ENCODE peak calls at places on chromosomes 7 and 10, in four cellular contexts. W is PC-3, K is spleen, P is Karpas-422. R is an unnamed sample. For H3K4me1, the result is how much of the 10 kb centered on the place peaks cover.

GRCh38 chr10:111316607-111317006 is 239.8 kb downstream of the ADRA2A start:
- DNase-seq in W (no peak), K (no peak), P (peak), R (no peak)

GRCh38 chr10:133135116-133135465 is 24.9 kb upstream of the KNDC1 start:
- DNase-seq in W (no peak), K (no peak), P (no peak), R (no peak)

GRCh38 chr10:93058139-93058538 is 2.5 kb upstream of the CYP26C1 start:
- DNase-seq in W (peak), K (no peak), P (no peak), R (no peak)

GRCh38 chr10:46217749-46218453 is 68.9 kb upstream of the ANTXRL start:
- DNase-seq in W (no peak), K (peak), P (no peak), R (no peak)

GRCh38 chr7:4633012-4633411 is 49.1 kb upstream of the FOXK1 start:
- DNase-seq in W (peak), K (no peak), P (no peak), R (no peak)

GRCh38 chr7:123615344-123615743 is 13.7 kb downstream of the ASB15 start:
- DNase-seq in W (no peak), K (no peak), P (no peak), R (no peak)

GRCh38 chr7:35251606-35252310 is 2.1 kb downstream of the TBX20 start:
- DNase-seq in W (no peak), K (no peak), P (no peak), R (no peak)

GRCh38 chr7:55144955-55145342 is 126.1 kb downstream of the EGFR start:
- DNase-seq in W (no peak), K (peak), P (no peak), R (no peak)

GRCh38 chr10:4006848-4007247 is 221.8 kb upstream of the KLF6 start:
- DNase-seq in W (no peak), K (no peak), P (no peak), R (no peak)

GRCh38 chr7:67743501-67743900 is 746.9 kb downstream of the TYW1 start:
- DNase-seq in W (no peak), K (no peak), P (no peak), R (no peak)

GRCh38 chr10:129095980-129096339 is 371.1 kb upstream of the MGMT start:
- DNase-seq in W (no peak), K (no peak), P (no peak), R (no peak)

GRCh38 chr7:12890586-12890985 is 203.2 kb downstream of the ARL4A start:
- DNase-seq in W (no peak), K (no peak), P (no peak), R (no peak)

GRCh38 chr7:69049341-69049740 is 548.9 kb upstream of the AUTS2 start:
- DNase-seq in W (no peak), K (no peak), P (no peak), R (no peak)

GRCh38 chr7:137895301-137896201 is 48.8 kb upstream of the DGKI start:
- DNase-seq in W (no peak), K (no peak), P (no peak), R (no peak)

GRCh38 chr7:30852744-30853288 is 58.8 kb upstream of the AQP1 start:
- DNase-seq in W (no peak), K (no peak), P (no peak), R (no peak)

GRCh38 chr7:76063114-76063513 is 15.2 kb downstream of the MDH2 start:
- DNase-seq in W (no peak), K (no peak), P (no peak), R (no peak)

GRCh38 chr10:101136007-101136707 is 5.1 kb downstream of the TLX1 start:
- DNase-seq in W (peak), K (no peak), P (no peak), R (no peak)

GRCh38 chr10:68496072-68496471 is 24.3 kb upstream of the DNA2 start:
- DNase-seq in W (no peak), K (no peak), P (no peak), R (no peak)

GRCh38 chr10:100847440-100847839 is 65.3 kb upstream of the SLF2 start:
- DNase-seq in W (peak), K (no peak), P (no peak), R (no peak)

GRCh38 chr10:69718951-69719350 is 82.8 kb upstream of the COL13A1 start:
- DNase-seq in W (no peak), K (no peak), P (no peak), R (no peak)

GRCh38 chr10:120598377-120598776 is 141.3 kb downstream of the PLPP4 start:
- DNase-seq in W (peak), K (no peak), P (no peak), R (no peak)

GRCh38 chr10:1063232-1063862 is 7.2 kb downstream of the WDR37 start:
- DNase-seq in W (no peak), K (no peak), P (no peak), R (peak)

GRCh38 chr7:95420996-95421846 is 13.6 kb downstream of the PON2 start:
- DNase-seq in W (no peak), K (no peak), P (no peak), R (no peak)

GRCh38 chr10:86645111-86645445 is 9.3 kb upstream of the OPN4 start:
- DNase-seq in W (no peak), K (no peak), P (no peak), R (no peak)

GRCh38 chr7:124773339-124773738 is 7.7 kb upstream of the GPR37 start:
- DNase-seq in W (no peak), K (no peak), P (no peak), R (no peak)

GRCh38 chr10:87723500-87723899 is 63.8 kb downstream of the PAPSS2 start:
- DNase-seq in W (peak), K (no peak), P (no peak), R (no peak)

GRCh38 chr10:12549297-12549696 is 199.9 kb downstream of the CAMK1D start:
- DNase-seq in W (peak), K (no peak), P (peak), R (no peak)

GRCh38 chr10:31136951-31137885 is 105.6 kb upstream of the ZNF438 start:
- DNase-seq in W (no peak), K (no peak), P (no peak), R (no peak)

GRCh38 chr7:96200740-96201139 is 121.2 kb downstream of the SLC25A13 start:
- DNase-seq in W (no peak), K (no peak), P (no peak), R (no peak)

GRCh38 chr10:30080161-30080560 is 20.8 kb upstream of the JCAD start:
- DNase-seq in W (peak), K (no peak), P (no peak), R (no peak)

GRCh38 chr7:107599262-107599661 is 19.2 kb downstream of the BCAP29 start:
- DNase-seq in W (no peak), K (no peak), P (no peak), R (no peak)

GRCh38 chr7:37853468-37853867 is 5.1 kb downstream of the NME8 start:
- DNase-seq in W (peak), K (no peak), P (peak), R (peak)

GRCh38 chr10:119657725-119658124 is 6.5 kb downstream of the BAG3 start:
- DNase-seq in W (peak), K (no peak), P (no peak), R (no peak)

GRCh38 chr10:44973323-44974081 is 5.1 kb downstream of the DEPP1 start:
- DNase-seq in W (no peak), K (peak), P (peak), R (no peak)

GRCh38 chr10:1631282-1631681 is 106.0 kb downstream of the ADARB2 start:
- DNase-seq in W (no peak), K (peak), P (no peak), R (no peak)

GRCh38 chr10:43064331-43065075 is 12.4 kb upstream of the RET start:
- DNase-seq in W (no peak), K (peak), P (no peak), R (no peak)

GRCh38 chr10:44922826-44923545 is 11.8 kb downstream of the TMEM72 start:
- DNase-seq in W (no peak), K (no peak), P (no peak), R (no peak)

GRCh38 chr10:79446451-79447020 is 1.1 kb upstream of the ZCCHC24 start:
- DNase-seq in W (peak), K (peak), P (no peak), R (no peak)

DNA sequence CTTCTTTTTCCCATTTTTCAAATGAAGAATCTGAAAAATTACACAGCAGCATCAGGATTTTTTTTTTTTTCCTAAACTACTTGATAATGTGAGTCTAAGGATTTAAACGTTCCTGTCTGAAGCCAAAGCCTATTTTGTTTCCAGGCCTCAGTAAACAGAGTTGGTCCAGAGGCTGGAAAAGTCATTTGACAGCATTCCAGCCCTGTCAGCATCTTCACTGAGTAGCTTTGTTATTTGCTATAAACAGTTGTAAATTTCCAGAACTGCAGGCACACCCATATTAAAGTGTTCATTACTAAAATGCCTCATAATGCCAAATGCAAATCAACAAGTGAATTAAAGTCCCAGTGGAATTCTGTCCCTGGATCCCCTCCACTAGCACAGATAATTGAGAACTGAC is 35.5 kb upstream of the KMT2E start:
- DNase-seq in W (no peak), K (no peak), P (no peak), R (no peak)
- H3K4me1 ChIP-seq in W (under half), K (half or more), P (under half), R (under half)

GRCh38 chr10:14649739-14650138 is 125.0 kb downstream of the FAM107B start:
- DNase-seq in W (no peak), K (no peak), P (no peak), R (no peak)
- H3K4me1 ChIP-seq in W (under half), K (under half), P (half or more), R (under half)

GRCh38 chr7:50739744-50740455 is 42.8 kb downstream of the GRB10 start:
- DNase-seq in W (no peak), K (peak), P (no peak), R (peak)

GRCh38 chr7:50742401-50742800 is 40.3 kb downstream of the GRB10 start:
- DNase-seq in W (no peak), K (no peak), P (no peak), R (no peak)

GRCh38 chr7:50745835-50746234 is 36.9 kb downstream of the GRB10 start:
- DNase-seq in W (no peak), K (no peak), P (no peak), R (no peak)

GRCh38 chr7:50745336-50745735 is 37.4 kb downstream of the GRB10 start:
- DNase-seq in W (no peak), K (no peak), P (no peak), R (no peak)

DNA sequence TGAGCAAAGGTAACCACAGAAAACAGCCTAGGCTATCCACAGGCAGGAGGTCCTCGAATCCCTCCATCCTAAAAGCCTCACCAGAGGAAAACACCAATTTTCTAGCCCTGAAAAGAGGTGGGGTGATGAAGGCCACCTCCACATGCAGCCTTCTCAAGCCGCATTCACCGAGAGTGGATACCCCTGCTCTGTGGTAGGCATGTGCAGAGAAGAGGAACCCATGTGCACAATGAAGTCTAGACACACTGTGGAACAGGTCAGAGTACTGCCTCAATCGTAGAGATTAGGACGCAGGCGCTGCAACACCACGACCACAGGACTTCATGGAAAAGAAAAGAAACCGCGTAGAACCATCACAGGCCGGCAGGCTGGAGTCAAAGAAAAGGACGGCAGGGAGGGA is 38.8 kb downstream of the GRB10 start:
- DNase-seq in W (no peak), K (no peak), P (no peak), R (no peak)
- H3K4me1 ChIP-seq in W (under half), K (under half), P (under half), R (under half)

GRCh38 chr10:5291501-5292195 is 73.1 kb upstream of the UCN3 start:
- DNase-seq in W (peak), K (peak), P (no peak), R (peak)
- H3K4me1 ChIP-seq in W (under half), K (under half), P (under half), R (half or more)

R was measured in CD4-positive, CD25-positive, alpha-beta regulatory T cell.